ENCODE peak calls at places on chromosomes 11 and 22, in five cellular contexts. Q is ovary, M is IMR-90, D is PC-9, N is neural progenitor cell. P is an unnamed sample.

GRCh38 chr11:118703563-118704106 is 24.2 kb upstream of the TREH start:
- DNase-seq in N (no peak), Q (no peak), D (no peak), M (no peak), P (no peak)

GRCh38 chr11:46105902-46106301 is 15.4 kb downstream of the PHF21A start:
- DNase-seq in M (no peak), D (no peak), Q (no peak), N (no peak), P (no peak)

GRCh38 chr11:126102436-126102894 is 39.8 kb upstream of the CDON start:
- DNase-seq in Q (peak), N (no peak), M (peak), D (no peak), P (no peak)

GRCh38 chr11:606245-606644 is 9.5 kb downstream of the IRF7 start:
- DNase-seq in M (no peak), D (peak), Q (peak), N (no peak), P (no peak)

GRCh38 chr11:66363805-66364535 is 7.6 kb downstream of the SLC29A2 start:
- DNase-seq in D (peak), N (peak), M (no peak), Q (no peak), P (no peak)

GRCh38 chr22:26194877-26195276 is 25.6 kb downstream of the SEZ6L start:
- DNase-seq in M (no peak), N (no peak), D (no peak), Q (no peak), P (no peak)

GRCh38 chr22:46116491-46116958 is 33.8 kb upstream of the PPARA start:
- DNase-seq in Q (peak), N (peak), D (peak), M (peak), P (no peak)

GRCh38 chr11:14185461-14185860 is 173.5 kb downstream of the RRAS2 start:
- DNase-seq in D (no peak), N (no peak), Q (no peak), M (no peak), P (no peak)

GRCh38 chr11:118342503-118343161 is at the start of gene CD3D:
- DNase-seq in Q (no peak), D (no peak), M (no peak), N (no peak), P (no peak)

GRCh38 chr11:130435671-130436070 is 7.3 kb upstream of the ADAMTS8 start:
- DNase-seq in N (no peak), Q (no peak), M (peak), D (no peak), P (no peak)

GRCh38 chr11:69465236-69466000 is 16.0 kb upstream of the LINC01488 start:
- DNase-seq in M (no peak), D (no peak), N (no peak), Q (no peak), P (no peak)

GRCh38 chr11:102390667-102391449 is 43.8 kb downstream of the BIRC2 start:
- DNase-seq in D (peak), Q (peak), M (peak), N (peak), P (no peak)

GRCh38 chr11:13260963-13261599 is 16.5 kb upstream of the BMAL1 start:
- DNase-seq in M (peak), Q (peak), N (no peak), D (no peak), P (no peak)

GRCh38 chr11:134118016-134118415 is 49.1 kb downstream of the JAM3 start:
- DNase-seq in M (no peak), D (no peak), N (no peak), Q (no peak), P (no peak)

GRCh38 chr11:58739725-58740430 is 8.1 kb upstream of the GLYAT start:
- DNase-seq in D (no peak), N (no peak), Q (no peak), M (peak), P (no peak)

GRCh38 chr11:34358258-34358665 is 452 bp upstream of the ABTB2 start:
- DNase-seq in D (peak), M (peak), Q (peak), N (peak), P (no peak)

GRCh38 chr11:5380740-5381342 is 2.8 kb upstream of the OR51M1 start:
- DNase-seq in Q (no peak), M (peak), N (peak), D (peak), P (peak)

GRCh38 chr11:73322111-73322985 is 14.3 kb downstream of the ARHGEF17 start:
- DNase-seq in M (peak), Q (peak), N (no peak), D (no peak), P (no peak)

GRCh38 chr11:113839842-113840241 is 35.5 kb downstream of the USP28 start:
- DNase-seq in D (no peak), N (no peak), M (no peak), Q (no peak), P (no peak)

GRCh38 chr11:68275721-68276488 is 4.1 kb upstream of the C11orf24 start:
- DNase-seq in M (no peak), D (peak), Q (no peak), N (no peak), P (peak)

GRCh38 chr11:70570693-70571395 is 172.5 kb downstream of the CTTN start:
- DNase-seq in D (no peak), Q (no peak), M (no peak), N (no peak), P (no peak)